ENCODE peak calls at places on chromosomes 6 and 20, in four cellular contexts. D is NCI-H2081; U is stimulated activated CD8-positive, alpha-beta memory T cell treated with anti-CD3 and anti-CD28 coated beads, Interleukin-7, amount 100 ng/mL, for 48 hours; S is T follicular helper cell. Q is an unnamed sample.

GRCh38 chr6:160042014-160042773 is 73.3 kb downstream of the IGF2R start:
- DNase-seq in U (no peak), D (no peak), S (no peak), Q (no peak)

GRCh38 chr6:8130399-8130798 is 28.1 kb upstream of the EEF1E1 start:
- DNase-seq in D (no peak), U (no peak), S (no peak), Q (no peak)

GRCh38 chr6:43989556-43990248 is 137.6 kb downstream of the MRPL14 start:
- DNase-seq in S (no peak), D (no peak), U (no peak), Q (no peak)

GRCh38 chr6:30491963-30492616 is 2.8 kb downstream of the HLA-E start:
- DNase-seq in U (no peak), D (no peak), S (no peak), Q (no peak)

GRCh38 chr20:57663241-57663640 is 43.0 kb upstream of the ZBP1 start:
- DNase-seq in D (no peak), U (no peak), S (no peak), Q (no peak)

GRCh38 chr6:126206504-126207246 is 133.2 kb upstream of the CENPW start:
- DNase-seq in D (no peak), U (no peak), S (no peak), Q (no peak)

GRCh38 chr6:40394381-40394780 is 192.8 kb downstream of the LRFN2 start:
- DNase-seq in U (no peak), D (no peak), S (no peak), Q (no peak)

GRCh38 chr6:146997062-146997461 is 207.2 kb upstream of the STXBP5 start:
- DNase-seq in S (no peak), U (no peak), D (no peak), Q (peak; percentile 67)

GRCh38 chr6:44735631-44735963 is 348.1 kb downstream of the CDC5L start:
- DNase-seq in S (no peak), U (peak; percentile 10), D (no peak), Q (no peak)

GRCh38 chr20:50762045-50762422 is 30.7 kb downstream of the PARD6B start:
- DNase-seq in D (no peak), U (no peak), S (no peak), Q (peak; percentile 63)

GRCh38 chr20:434221-434620 is 26.1 kb downstream of the RBCK1 start:
- DNase-seq in U (no peak), D (no peak), S (no peak), Q (no peak)

GRCh38 chr20:19098092-19098491 is 114.3 kb upstream of the SLC24A3 start:
- DNase-seq in S (no peak), D (no peak), U (no peak), Q (no peak)

GRCh38 chr6:36938536-36938935 is 16.0 kb upstream of the PI16 start:
- DNase-seq in S (no peak), D (no peak), U (no peak), Q (no peak)

GRCh38 chr6:43950731-43951062 is 176.6 kb downstream of the MRPL14 start:
- DNase-seq in S (no peak), U (no peak), D (no peak), Q (no peak)

GRCh38 chr20:54793270-54793992 is 318.0 kb downstream of the DOK5 start:
- DNase-seq in D (no peak), S (no peak), U (no peak), Q (no peak)

GRCh38 chr6:109349419-109349987 is 32.8 kb downstream of the CD164 start:
- DNase-seq in D (peak; percentile 4), U (no peak), S (no peak), Q (no peak)

GRCh38 chr20:10671850-10672578 is 1.8 kb downstream of the JAG1 start:
- DNase-seq in S (no peak), D (no peak), U (no peak), Q (no peak)

GRCh38 chr20:11716239-11716944 is 201.3 kb upstream of the BTBD3 start:
- DNase-seq in D (no peak), S (no peak), U (no peak), Q (no peak)

Q was measured in head of caudate nucleus.